ENCODE peak calls at places on chromosomes 11 and 22, in five cellular contexts. One of them, this sample, is unnamed.

GRCh38 chr22:19522190-19522880 is 1.9 kb downstream of the CLDN5 start:
- DNase-seq in mucosa of descending colon: no peak
- DNase-seq in WTC11: no peak
- DNase-seq in GM20000: no peak
- DNase-seq in colonic mucosa: no peak
- DNase-seq in this sample: no peak

GRCh38 chr11:75938543-75938942 is 123.5 kb downstream of the UVRAG start:
- DNase-seq in mucosa of descending colon: no peak
- DNase-seq in WTC11: no peak
- DNase-seq in GM20000: no peak
- DNase-seq in colonic mucosa: no peak
- DNase-seq in this sample: no peak

GRCh38 chr22:43128928-43129424 is 14.2 kb downstream of the MCAT start:
- DNase-seq in mucosa of descending colon: peak
- DNase-seq in WTC11: peak
- DNase-seq in GM20000: peak
- DNase-seq in colonic mucosa: peak
- DNase-seq in this sample: peak

GRCh38 chr11:71302534-71302909 is 50.1 kb upstream of the SHANK2 start:
- DNase-seq in mucosa of descending colon: no peak
- DNase-seq in WTC11: no peak
- DNase-seq in GM20000: no peak
- DNase-seq in colonic mucosa: no peak
- DNase-seq in this sample: no peak

GRCh38 chr11:32968541-32968940 is 47.1 kb upstream of the DEPDC7 start:
- DNase-seq in mucosa of descending colon: no peak
- DNase-seq in WTC11: no peak
- DNase-seq in GM20000: no peak
- DNase-seq in colonic mucosa: no peak
- DNase-seq in this sample: no peak

GRCh38 chr22:31343235-31344191 is 2.6 kb downstream of the PATZ1 start:
- DNase-seq in mucosa of descending colon: peak
- DNase-seq in WTC11: peak
- DNase-seq in GM20000: peak
- DNase-seq in colonic mucosa: peak
- DNase-seq in this sample: peak

GRCh38 chr22:20552450-20552894 is 45.1 kb downstream of the MED15 start:
- DNase-seq in mucosa of descending colon: peak
- DNase-seq in WTC11: no peak
- DNase-seq in GM20000: no peak
- DNase-seq in colonic mucosa: peak
- DNase-seq in this sample: no peak

GRCh38 chr11:65849366-65849765 is 8.6 kb downstream of the CFL1 start:
- DNase-seq in mucosa of descending colon: no peak
- DNase-seq in WTC11: no peak
- DNase-seq in GM20000: no peak
- DNase-seq in colonic mucosa: no peak
- DNase-seq in this sample: no peak

GRCh38 chr11:44286268-44286880 is 23.6 kb downstream of the ALX4 start:
- DNase-seq in mucosa of descending colon: no peak
- DNase-seq in WTC11: peak
- DNase-seq in GM20000: peak
- DNase-seq in colonic mucosa: peak
- DNase-seq in this sample: peak

GRCh38 chr11:26331911-26332571 is at the start of gene ANO3:
- DNase-seq in mucosa of descending colon: peak
- DNase-seq in WTC11: peak
- DNase-seq in GM20000: peak
- DNase-seq in colonic mucosa: peak
- DNase-seq in this sample: peak

GRCh38 chr11:74686792-74687191 is 44.4 kb downstream of the CHRDL2 start:
- DNase-seq in mucosa of descending colon: peak
- DNase-seq in WTC11: no peak
- DNase-seq in GM20000: no peak
- DNase-seq in colonic mucosa: no peak
- DNase-seq in this sample: no peak

GRCh38 chr22:32800158-32800557 is 1.3 kb upstream of the TIMP3 start:
- DNase-seq in mucosa of descending colon: no peak
- DNase-seq in WTC11: no peak
- DNase-seq in GM20000: no peak
- DNase-seq in colonic mucosa: no peak
- DNase-seq in this sample: no peak

GRCh38 chr22:41699264-41700104 is at the start of gene MEI1:
- DNase-seq in mucosa of descending colon: peak
- DNase-seq in WTC11: peak
- DNase-seq in GM20000: peak
- DNase-seq in colonic mucosa: peak
- DNase-seq in this sample: peak

GRCh38 chr11:16194566-16194965 is 161.8 kb downstream of the SOX6 start:
- DNase-seq in mucosa of descending colon: no peak
- DNase-seq in WTC11: no peak
- DNase-seq in GM20000: no peak
- DNase-seq in colonic mucosa: no peak
- DNase-seq in this sample: no peak

GRCh38 chr22:27937453-27937852 is 18.4 kb upstream of the PITPNB start:
- DNase-seq in mucosa of descending colon: no peak
- DNase-seq in WTC11: no peak
- DNase-seq in GM20000: no peak
- DNase-seq in colonic mucosa: no peak
- DNase-seq in this sample: no peak
- TF ChIP-seq CTCF in mucosa of descending colon: no peak
- TF ChIP-seq CTCF in WTC11: no peak
- TF ChIP-seq CTCF in GM20000: no peak
- TF ChIP-seq CTCF in colonic mucosa: no peak
- TF ChIP-seq CTCF in this sample: no peak

DNA sequence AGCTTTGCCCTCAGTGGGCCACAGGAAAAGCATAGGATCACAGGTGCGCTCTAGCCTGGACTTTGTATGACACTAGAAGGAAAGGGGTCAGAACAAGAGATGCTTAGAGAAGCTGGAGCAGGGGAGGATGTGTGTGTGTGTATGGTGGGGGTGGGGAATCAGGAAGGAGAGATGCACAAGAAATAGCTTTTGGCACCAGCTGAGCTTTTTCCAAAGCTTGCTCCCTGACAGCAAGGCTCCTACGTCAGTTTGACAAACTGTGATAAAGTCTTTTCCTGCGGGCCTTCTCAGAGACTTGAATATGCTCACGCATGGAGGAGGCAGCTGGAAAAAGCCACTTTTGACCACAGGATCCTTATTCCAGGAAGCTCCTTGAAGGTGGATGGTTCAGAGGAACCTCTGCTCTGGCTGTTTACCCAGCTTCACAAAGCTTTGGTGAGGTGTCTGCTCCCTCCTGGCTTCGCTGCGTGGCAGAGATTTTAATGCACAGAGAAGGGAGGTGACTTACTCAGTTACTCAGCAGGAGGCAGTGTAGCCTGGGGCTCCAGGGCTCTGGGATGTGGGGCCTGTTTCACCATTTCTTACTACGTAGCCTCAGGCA is 3.9 kb downstream of the CDC42EP1 start:
- DNase-seq in mucosa of descending colon: no peak
- DNase-seq in WTC11: no peak
- DNase-seq in GM20000: no peak
- DNase-seq in colonic mucosa: no peak
- DNase-seq in this sample: no peak
- TF ChIP-seq CTCF in mucosa of descending colon: no peak
- TF ChIP-seq CTCF in WTC11: no peak
- TF ChIP-seq CTCF in GM20000: no peak
- TF ChIP-seq CTCF in colonic mucosa: peak
- TF ChIP-seq CTCF in this sample: no peak

DNA sequence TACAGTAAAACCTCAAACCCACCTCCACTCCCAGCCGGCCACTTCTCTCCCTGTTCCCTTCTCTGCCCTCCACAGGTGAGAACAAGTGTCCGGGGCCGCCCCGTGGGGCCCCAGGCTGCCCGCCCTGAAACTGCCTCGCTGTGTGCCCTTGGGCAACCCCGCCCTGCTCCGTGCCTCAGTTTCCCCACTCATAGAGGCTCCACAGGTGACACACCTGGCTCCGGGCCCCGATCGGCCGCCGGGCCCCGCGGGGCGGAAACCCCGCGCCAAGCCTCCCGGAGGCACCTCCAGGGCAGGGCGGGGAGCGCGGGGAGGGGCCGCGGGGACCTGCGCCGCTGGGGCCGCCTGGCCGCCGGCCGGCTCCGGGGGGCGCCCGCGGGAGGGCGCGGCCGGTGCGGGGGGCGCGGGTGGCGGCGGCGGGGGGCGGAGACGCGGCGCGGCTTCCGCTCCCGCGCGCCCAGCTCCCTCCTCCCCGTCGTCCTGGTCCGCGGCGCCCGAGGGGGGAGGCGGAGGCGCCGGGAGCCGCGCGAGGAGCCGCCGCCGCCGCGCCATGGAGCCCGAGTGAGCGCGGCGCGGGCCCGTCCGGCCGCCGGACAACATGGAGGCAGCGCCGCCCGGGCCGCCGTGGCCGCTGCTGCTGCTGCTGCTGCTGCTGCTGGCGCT is at the start of gene LRP5:
- DNase-seq in mucosa of descending colon: no peak
- DNase-seq in WTC11: no peak
- DNase-seq in GM20000: peak
- DNase-seq in colonic mucosa: no peak
- DNase-seq in this sample: peak
- TF ChIP-seq CTCF in mucosa of descending colon: no peak
- TF ChIP-seq CTCF in WTC11: no peak
- TF ChIP-seq CTCF in GM20000: no peak
- TF ChIP-seq CTCF in colonic mucosa: no peak
- TF ChIP-seq CTCF in this sample: no peak

DNA sequence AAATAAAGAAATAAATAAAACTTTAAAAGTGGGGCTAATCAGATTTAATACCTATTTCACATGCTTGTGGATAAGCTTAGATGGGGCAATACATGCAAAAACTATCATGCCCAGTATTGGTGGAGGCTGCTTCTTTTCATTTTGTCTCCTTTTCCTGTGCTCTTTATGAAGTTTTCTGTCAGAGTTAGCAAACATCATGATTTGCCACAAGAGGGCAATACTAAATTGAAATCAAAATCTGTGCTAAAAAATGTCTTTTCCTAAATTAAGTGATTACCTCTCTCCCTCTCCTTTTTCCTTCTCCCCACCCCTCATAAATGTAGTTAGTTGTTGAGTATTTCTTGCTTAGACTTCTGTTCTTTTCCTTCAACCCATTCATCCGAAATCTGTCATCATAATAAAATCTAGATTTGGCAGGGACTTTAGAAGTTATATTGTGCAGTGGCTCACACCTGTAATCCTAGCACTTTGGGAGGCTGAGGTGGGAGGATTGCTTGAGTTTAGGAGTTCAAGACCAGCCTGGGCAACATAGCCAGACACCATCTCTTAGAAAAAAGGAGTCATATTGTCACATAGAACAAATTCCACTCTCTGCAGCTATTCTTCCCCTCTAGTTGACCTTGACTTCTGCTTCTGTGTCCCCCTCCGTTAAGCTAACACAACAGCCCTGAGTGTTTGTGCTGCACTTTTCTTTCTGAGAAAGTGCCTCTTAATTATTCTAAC is 4.7 kb upstream of the ARHGAP42 start:
- DNase-seq in mucosa of descending colon: no peak
- DNase-seq in WTC11: no peak
- DNase-seq in GM20000: peak
- DNase-seq in colonic mucosa: no peak
- DNase-seq in this sample: no peak
- TF ChIP-seq CTCF in mucosa of descending colon: no peak
- TF ChIP-seq CTCF in WTC11: no peak
- TF ChIP-seq CTCF in GM20000: peak
- TF ChIP-seq CTCF in colonic mucosa: peak
- TF ChIP-seq CTCF in this sample: no peak

GRCh38 chr11:73382183-73382582 is 6.0 kb downstream of the RELT start:
- DNase-seq in mucosa of descending colon: no peak
- DNase-seq in WTC11: no peak
- DNase-seq in GM20000: no peak
- DNase-seq in colonic mucosa: no peak
- DNase-seq in this sample: no peak

GRCh38 chr11:73384531-73384870 is 8.3 kb downstream of the RELT start:
- DNase-seq in mucosa of descending colon: peak
- DNase-seq in WTC11: no peak
- DNase-seq in GM20000: no peak
- DNase-seq in colonic mucosa: no peak
- DNase-seq in this sample: no peak

GRCh38 chr11:73382747-73383146 is 6.5 kb downstream of the RELT start:
- DNase-seq in mucosa of descending colon: no peak
- DNase-seq in WTC11: no peak
- DNase-seq in GM20000: no peak
- DNase-seq in colonic mucosa: no peak
- DNase-seq in this sample: no peak

GRCh38 chr11:73384127-73384441 is 7.9 kb downstream of the RELT start:
- DNase-seq in mucosa of descending colon: peak
- DNase-seq in WTC11: no peak
- DNase-seq in GM20000: no peak
- DNase-seq in colonic mucosa: no peak
- DNase-seq in this sample: no peak

DNA sequence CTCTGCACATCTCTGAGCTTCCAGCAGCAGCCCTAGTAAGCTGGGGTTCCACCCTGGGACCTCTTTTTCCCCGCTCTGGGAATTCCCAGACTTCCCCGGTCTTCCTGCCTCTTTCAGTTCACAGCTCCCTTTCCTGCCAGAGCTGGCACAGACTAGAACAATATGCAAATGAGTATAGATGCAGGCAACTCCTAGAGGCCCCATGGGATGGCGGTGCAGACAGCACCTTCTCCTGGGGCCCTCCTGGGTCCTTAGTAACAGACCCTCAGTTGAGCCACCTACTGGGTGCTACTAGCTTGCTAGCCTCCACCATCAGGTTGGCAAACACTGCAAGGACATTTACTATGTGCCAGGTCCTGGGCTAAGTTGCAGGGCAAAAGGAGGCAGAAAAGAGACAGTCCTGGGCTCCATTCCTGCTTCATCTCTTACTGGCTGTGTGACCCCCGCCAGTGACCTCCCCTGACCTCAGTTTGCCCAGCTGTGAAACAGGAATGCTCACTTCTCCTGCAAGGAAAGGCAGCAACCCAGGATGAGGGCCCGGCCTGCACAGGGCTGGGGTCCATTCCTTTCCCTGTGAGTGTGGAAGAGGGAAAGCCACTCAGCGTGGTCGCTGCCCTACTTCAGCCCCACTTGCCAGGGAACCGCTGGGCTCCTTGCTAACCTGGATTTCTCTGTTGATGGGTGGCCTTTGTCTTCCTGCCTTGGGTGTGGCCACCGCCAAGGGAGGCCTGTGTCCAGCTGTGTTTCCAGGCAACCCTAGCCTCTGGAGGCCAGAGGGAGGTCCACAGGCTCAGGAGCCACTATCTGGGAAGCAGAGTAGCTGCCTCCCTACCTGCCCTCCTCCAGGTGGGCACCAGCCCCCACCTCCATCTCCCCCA is 7.3 kb downstream of the RELT start:
- DNase-seq in mucosa of descending colon: peak
- DNase-seq in WTC11: no peak
- DNase-seq in GM20000: no peak
- DNase-seq in colonic mucosa: peak
- DNase-seq in this sample: no peak
- TF ChIP-seq CTCF in mucosa of descending colon: no peak
- TF ChIP-seq CTCF in WTC11: no peak
- TF ChIP-seq CTCF in GM20000: no peak
- TF ChIP-seq CTCF in colonic mucosa: no peak
- TF ChIP-seq CTCF in this sample: no peak

DNA sequence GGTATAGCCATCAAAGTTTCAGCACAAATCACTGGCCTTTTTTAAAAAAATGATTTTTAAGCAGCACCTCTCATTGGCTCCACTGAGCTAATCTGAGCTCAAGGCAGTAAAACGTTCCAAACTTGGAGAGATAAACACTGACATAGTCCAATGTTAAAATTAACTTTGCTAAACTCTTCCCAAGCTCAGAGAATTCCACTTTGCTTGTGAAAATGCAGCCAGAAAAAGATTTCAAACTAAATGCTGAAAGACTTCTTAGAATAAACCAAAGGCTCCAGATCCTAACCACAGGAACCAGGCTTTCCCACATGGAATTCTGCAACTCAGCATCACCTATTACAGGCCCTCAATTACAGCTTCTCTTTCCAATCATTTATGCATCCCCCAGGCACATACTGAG is 84.7 kb upstream of the GDPD4 start:
- DNase-seq in mucosa of descending colon: no peak
- DNase-seq in WTC11: no peak
- DNase-seq in GM20000: no peak
- DNase-seq in colonic mucosa: no peak
- DNase-seq in this sample: no peak
- TF ChIP-seq CTCF in mucosa of descending colon: no peak
- TF ChIP-seq CTCF in WTC11: no peak
- TF ChIP-seq CTCF in GM20000: no peak
- TF ChIP-seq CTCF in colonic mucosa: no peak
- TF ChIP-seq CTCF in this sample: no peak

This sample was measured in activated CD8-positive, alpha-beta T cell treated with anti-CD3 and anti-CD28 coated beads for 36 hours.